ENCODE peak calls at places on chromosome 1, in four cellular contexts. N is endothelial cell of umbilical vein; M is GM23248; D is naive thymus-derived CD4-positive, alpha-beta T cell. X is an unnamed sample.

GRCh38 chr1:54095543-54096286 is 42.3 kb downstream of the TCEANC2 start:
- DNase-seq in N (peak), D (no peak), M (no peak), X (no peak)

GRCh38 chr1:37905624-37906196 is 41.1 kb downstream of the INPP5B start:
- DNase-seq in D (no peak), M (no peak), N (no peak), X (no peak)

GRCh38 chr1:86356247-86356646 is 39.9 kb downstream of the ODF2L start:
- DNase-seq in N (no peak), M (peak), D (no peak), X (no peak)

GRCh38 chr1:214386747-214387146 is 105.8 kb downstream of the SMYD2 start:
- DNase-seq in M (peak), D (no peak), N (no peak), X (peak)

GRCh38 chr1:230430499-230430898 is 4.4 kb upstream of the PGBD5 start:
- DNase-seq in M (no peak), N (no peak), D (no peak), X (no peak)

GRCh38 chr1:35047188-35047858 is 15.6 kb upstream of the ZMYM6 start:
- DNase-seq in N (peak), M (peak), D (no peak), X (peak)

GRCh38 chr1:34926894-34927293 is 2.6 kb downstream of the DLGAP3 start:
- DNase-seq in D (no peak), N (no peak), M (no peak), X (no peak)

GRCh38 chr1:62823556-62823955 is 39.6 kb downstream of the ATG4C start:
- DNase-seq in D (no peak), M (peak), N (no peak), X (no peak)

GRCh38 chr1:196685506-196685905 is 33.7 kb downstream of the CFH start:
- DNase-seq in N (no peak), D (no peak), M (peak), X (no peak)

GRCh38 chr1:70353641-70354331 is 736 bp downstream of the ANKRD13C start:
- DNase-seq in M (peak), D (peak), N (peak), X (peak)

GRCh38 chr1:198620198-198620597 is 18.6 kb upstream of the PTPRC start:
- DNase-seq in D (no peak), M (no peak), N (no peak), X (no peak)

GRCh38 chr1:98340511-98340910 is 321.0 kb upstream of the SNX7 start:
- DNase-seq in M (peak), D (no peak), N (no peak), X (no peak)

GRCh38 chr1:214859647-214860046 is 222.9 kb upstream of the KCNK2 start:
- DNase-seq in M (no peak), D (no peak), N (no peak), X (no peak)

GRCh38 chr1:223271085-223271781 is 92.7 kb downstream of the SUSD4 start:
- DNase-seq in N (no peak), D (no peak), M (no peak), X (no peak)

GRCh38 chr1:199075792-199076191 is 437.0 kb downstream of the PTPRC start:
- DNase-seq in D (no peak), N (peak), M (no peak), X (no peak)

GRCh38 chr1:73161418-73161817 is 879.1 kb upstream of the NEGR1 start:
- DNase-seq in M (no peak), N (no peak), D (no peak), X (no peak)

GRCh38 chr1:30706528-30706927 is 16.9 kb downstream of the MATN1 start:
- DNase-seq in D (no peak), N (no peak), M (peak), X (peak)

GRCh38 chr1:85707990-85708825 is at the start of gene ZNHIT6:
- DNase-seq in D (peak), N (peak), M (peak), X (peak)

GRCh38 chr1:107748529-107748928 is 216.5 kb downstream of the VAV3 start:
- DNase-seq in D (no peak), M (peak), N (no peak), X (no peak)

GRCh38 chr1:56965191-56965590 is 624 bp downstream of the C8B start:
- DNase-seq in N (no peak), M (no peak), D (no peak), X (no peak)

GRCh38 chr1:236526079-236526478 is 2.3 kb downstream of the LGALS8 start:
- DNase-seq in N (no peak), M (no peak), D (no peak), X (no peak)

GRCh38 chr1:2091611-2092604 is 41.7 kb downstream of the PRKCZ start:
- DNase-seq in N (peak), M (peak), D (peak), X (peak)

GRCh38 chr1:226884116-226884515 is 13.7 kb downstream of the PSEN2 start:
- DNase-seq in D (no peak), M (no peak), N (no peak), X (no peak)

GRCh38 chr1:243680861-243681260 is 169.2 kb downstream of the AKT3 start:
- DNase-seq in D (no peak), M (no peak), N (no peak), X (no peak)

GRCh38 chr1:113660053-113660452 is 99.2 kb downstream of the PHTF1 start:
- DNase-seq in N (peak), D (no peak), M (no peak), X (no peak)

GRCh38 chr1:156062189-156062588 is 1.2 kb downstream of the RAB25 start:
- DNase-seq in N (no peak), D (no peak), M (peak), X (no peak)

GRCh38 chr1:74755475-74755874 is 22.5 kb downstream of the TYW3 start:
- DNase-seq in N (no peak), D (no peak), M (no peak), X (no peak)

GRCh38 chr1:183241446-183241845 is 55.4 kb downstream of the LAMC2 start:
- DNase-seq in N (no peak), M (peak), D (no peak), X (no peak)

GRCh38 chr1:236089046-236089773 is 24.3 kb upstream of the NID1 start:
- DNase-seq in N (peak), M (no peak), D (no peak), X (no peak)

GRCh38 chr1:200875416-200875815 is 2.6 kb downstream of the GPR25 start:
- DNase-seq in D (no peak), N (no peak), M (no peak), X (no peak)

GRCh38 chr1:228793032-228793431 is 57.8 kb downstream of the RHOU start:
- DNase-seq in M (no peak), N (no peak), D (no peak), X (no peak)

GRCh38 chr1:221292652-221293051 is 413.4 kb downstream of the HLX start:
- DNase-seq in D (no peak), N (no peak), M (no peak), X (no peak)

GRCh38 chr1:83097715-83098613 is 901.0 kb downstream of the TTLL7 start:
- DNase-seq in N (no peak), M (no peak), D (no peak), X (no peak)

GRCh38 chr1:89965203-89965900 is 29.6 kb upstream of the ZNF326 start:
- DNase-seq in D (no peak), M (no peak), N (peak), X (no peak)

GRCh38 chr1:16067127-16067768 is 6.2 kb downstream of the FAM131C start:
- DNase-seq in M (no peak), N (no peak), D (no peak), X (no peak)

GRCh38 chr1:6287431-6287886 is 26.6 kb upstream of the GPR153 start:
- DNase-seq in N (no peak), M (no peak), D (no peak), X (peak)

GRCh38 chr1:155011437-155011907 is 8.9 kb downstream of the ZBTB7B start:
- DNase-seq in D (no peak), M (no peak), N (no peak), X (no peak)

GRCh38 chr1:155011004-155011416 is 8.4 kb downstream of the ZBTB7B start:
- DNase-seq in M (no peak), N (no peak), D (no peak), X (no peak)

GRCh38 chr1:155009221-155009711 is 6.7 kb downstream of the ZBTB7B start:
- DNase-seq in M (no peak), N (no peak), D (peak), X (no peak)

GRCh38 chr1:155009742-155010141 is 7.1 kb downstream of the ZBTB7B start:
- DNase-seq in N (no peak), M (no peak), D (no peak), X (no peak)

GRCh38 chr1:155010211-155010918 is 7.8 kb downstream of the ZBTB7B start:
- DNase-seq in N (no peak), M (no peak), D (peak), X (no peak)
- H3K4me3 ChIP-seq in N (no peak), M (no peak), D (peak), X (no peak)

GRCh38 chr1:42768172-42768571 is 1.1 kb downstream of the C1orf50 start:
- DNase-seq in M (no peak), N (no peak), D (no peak), X (no peak)
- H3K4me3 ChIP-seq in M (peak), N (peak), D (peak), X (peak)

GRCh38 chr1:44067258-44068250 is 36.3 kb upstream of the SLC6A9 start:
- DNase-seq in D (no peak), M (no peak), N (no peak), X (no peak)
- H3K4me3 ChIP-seq in D (no peak), M (no peak), N (no peak), X (no peak)

GRCh38 chr1:47207811-47208373 is 18.1 kb upstream of the PDZK1IP1 start:
- DNase-seq in M (peak), N (peak), D (no peak), X (no peak)

GRCh38 chr1:47209725-47210330 is 20.0 kb upstream of the PDZK1IP1 start:
- DNase-seq in D (no peak), N (peak), M (no peak), X (no peak)

GRCh38 chr1:47209091-47209490 is 19.3 kb upstream of the PDZK1IP1 start:
- DNase-seq in N (no peak), D (no peak), M (no peak), X (no peak)

GRCh38 chr1:47210666-47211065 is 20.8 kb upstream of the PDZK1IP1 start:
- DNase-seq in M (no peak), N (peak), D (no peak), X (no peak)

DNA sequence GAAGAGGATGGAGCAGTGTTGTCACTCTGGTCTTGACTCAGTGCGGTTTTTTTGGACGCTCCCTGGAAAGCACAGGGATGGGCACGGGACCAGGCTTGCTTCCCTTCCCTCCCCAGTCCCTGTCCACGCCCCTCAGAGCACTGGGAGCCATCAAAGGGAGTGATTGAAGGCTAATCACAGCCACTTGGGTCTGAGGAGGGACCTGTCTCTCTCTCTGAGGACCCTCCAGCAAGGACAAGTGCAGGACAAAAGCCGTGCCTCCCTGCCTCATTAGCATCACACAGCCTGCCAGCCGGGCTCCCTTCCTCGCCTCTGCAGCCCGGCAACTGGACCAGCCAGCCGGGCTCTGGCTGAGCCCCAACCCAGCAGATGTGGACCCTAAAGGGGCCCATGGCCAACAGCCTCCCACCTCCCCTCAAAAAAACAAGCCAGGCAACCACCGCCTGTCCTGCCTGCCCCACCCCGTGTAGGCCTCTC is 18.6 kb upstream of the PDZK1IP1 start:
- DNase-seq in D (no peak), M (peak), N (no peak), X (no peak)
- H3K4me3 ChIP-seq in D (no peak), M (no peak), N (no peak), X (no peak)

GRCh38 chr1:202012544-202013478 is 2.4 kb downstream of the ELF3 start:
- DNase-seq in M (no peak), D (no peak), N (no peak), X (no peak)

GRCh38 chr1:202007703-202008489 is 2.5 kb upstream of the ELF3 start:
- DNase-seq in D (no peak), M (no peak), N (no peak), X (no peak)

GRCh38 chr1:202011994-202012393 is 1.6 kb downstream of the ELF3 start:
- DNase-seq in M (no peak), N (no peak), D (no peak), X (no peak)

GRCh38 chr1:202009326-202010031 is 908 bp upstream of the ELF3 start:
- DNase-seq in M (peak), N (peak), D (peak), X (peak)

DNA sequence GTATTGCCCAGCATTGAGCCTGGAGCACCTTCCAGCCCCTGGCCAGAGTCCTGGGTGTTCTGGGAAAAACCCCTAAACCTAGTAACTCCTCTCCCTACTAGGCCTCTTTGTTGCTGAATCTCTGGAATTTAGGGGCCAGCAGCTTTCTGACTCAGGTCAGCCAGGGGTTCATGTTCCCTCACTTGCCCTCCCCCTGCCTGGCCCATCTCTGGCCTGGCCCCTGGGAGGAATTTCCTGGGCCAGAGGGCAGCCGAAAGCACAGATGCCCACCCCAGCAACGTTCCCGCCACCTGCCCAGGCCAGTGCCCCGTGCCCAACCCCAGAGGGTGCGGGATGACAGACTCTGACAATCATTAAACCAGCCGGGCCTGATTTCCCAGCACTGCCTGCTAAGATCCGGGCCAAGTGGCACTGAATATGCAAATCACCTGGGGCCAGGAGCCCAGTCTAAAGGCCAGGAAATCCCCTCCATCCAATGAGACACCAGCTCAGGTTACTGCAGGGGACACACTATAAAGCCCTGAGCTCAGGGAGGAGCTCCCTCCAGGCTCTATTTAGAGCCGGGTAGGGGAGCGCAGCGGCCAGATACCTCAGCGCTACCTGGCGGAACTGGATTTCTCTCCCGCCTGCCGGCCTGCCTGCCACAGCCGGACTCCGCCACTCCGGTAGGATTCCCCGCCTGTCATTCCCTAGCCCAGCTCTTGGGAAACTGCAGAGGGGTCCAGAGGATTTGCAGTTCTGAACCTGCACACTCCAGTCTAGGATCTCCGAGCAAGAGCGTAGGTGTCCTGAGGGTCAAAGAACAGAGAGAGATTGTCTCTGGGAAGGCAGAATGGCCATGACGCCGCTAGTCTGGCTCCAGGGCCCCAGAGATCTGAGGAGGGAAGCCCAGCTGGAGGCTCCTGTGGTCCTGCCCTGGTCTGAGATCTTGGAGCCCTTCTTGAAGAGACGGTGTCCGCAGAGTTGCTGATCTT is at the start of gene ELF3:
- DNase-seq in D (no peak), M (no peak), N (no peak), X (no peak)
- H3K4me3 ChIP-seq in D (no peak), M (no peak), N (no peak), X (no peak)